ENCODE peak calls at places on chromosomes 16 and 17, in ten cellular contexts. N is mammary epithelial cell; T is cardiac muscle cell; D is progenitor cell of endocrine pancreas; P is natural killer cell; B is neural progenitor cell; A is CD8-positive, alpha-beta T cell; V is AG09309; Y is colonic mucosa; C is left ventricle myocardium inferior. R is an unnamed sample.

GRCh38 chr17:14123579-14124278 is 54.4 kb downstream of the COX10 start:
- DNase-seq in D (no peak), V (no peak), N (no peak), C (no peak), B (no peak), A (no peak), T (no peak), Y (no peak), P (no peak), R (peak)

GRCh38 chr16:84869464-84869863 is 49.7 kb downstream of the CRISPLD2 start:
- DNase-seq in B (no peak), V (no peak), T (no peak), Y (no peak), D (no peak), C (peak), A (no peak), N (no peak), P (no peak), R (no peak)

GRCh38 chr17:64147110-64148016 is 17.4 kb upstream of the ERN1 start:
- DNase-seq in Y (no peak), V (no peak), D (no peak), C (no peak), T (no peak), P (no peak), B (no peak), A (no peak), N (peak), R (no peak)

GRCh38 chr16:88938933-88939813 is 37.8 kb downstream of the CBFA2T3 start:
- DNase-seq in V (no peak), P (no peak), T (no peak), B (no peak), N (no peak), Y (no peak), C (peak), A (no peak), D (no peak), R (peak)

GRCh38 chr17:17546399-17547185 is 44.9 kb downstream of the PEMT start:
- DNase-seq in N (no peak), D (no peak), A (no peak), Y (no peak), B (no peak), P (no peak), T (no peak), V (no peak), C (peak), R (no peak)

GRCh38 chr16:30875881-30876791 is 17.7 kb downstream of the BCL7C start:
- DNase-seq in C (no peak), A (no peak), N (no peak), T (peak), V (no peak), B (peak), Y (peak), D (no peak), P (peak), R (peak)

GRCh38 chr16:12639044-12639443 is 164.6 kb downstream of the CPPED1 start:
- DNase-seq in T (no peak), V (peak), Y (no peak), B (no peak), D (no peak), A (no peak), N (peak), P (no peak), C (no peak), R (no peak)

GRCh38 chr17:16415031-16415924 is at the start of gene TRPV2:
- DNase-seq in V (no peak), N (no peak), B (peak), D (no peak), T (peak), C (peak), Y (peak), P (peak), A (peak), R (peak)

GRCh38 chr16:76335187-76335974 is 58.2 kb downstream of the CNTNAP4 start:
- DNase-seq in N (no peak), D (no peak), P (no peak), T (no peak), V (no peak), A (no peak), C (no peak), B (peak), Y (no peak), R (no peak)

GRCh38 chr17:17025621-17026020 is 16.6 kb upstream of the MPRIP start:
- DNase-seq in D (no peak), N (no peak), V (no peak), Y (no peak), P (no peak), A (no peak), B (no peak), T (peak), C (no peak), R (no peak)

GRCh38 chr16:62213763-62214162 is 177.5 kb upstream of the CDH8 start:
- DNase-seq in A (no peak), N (no peak), T (no peak), Y (no peak), B (peak), V (no peak), C (no peak), P (no peak), D (no peak), R (no peak)
- TF ChIP-seq CTCF in A (no peak), N (peak), T (no peak), Y (no peak), B (peak), V (no peak), C (no peak), P (no peak), D (peak), R (no peak)

DNA sequence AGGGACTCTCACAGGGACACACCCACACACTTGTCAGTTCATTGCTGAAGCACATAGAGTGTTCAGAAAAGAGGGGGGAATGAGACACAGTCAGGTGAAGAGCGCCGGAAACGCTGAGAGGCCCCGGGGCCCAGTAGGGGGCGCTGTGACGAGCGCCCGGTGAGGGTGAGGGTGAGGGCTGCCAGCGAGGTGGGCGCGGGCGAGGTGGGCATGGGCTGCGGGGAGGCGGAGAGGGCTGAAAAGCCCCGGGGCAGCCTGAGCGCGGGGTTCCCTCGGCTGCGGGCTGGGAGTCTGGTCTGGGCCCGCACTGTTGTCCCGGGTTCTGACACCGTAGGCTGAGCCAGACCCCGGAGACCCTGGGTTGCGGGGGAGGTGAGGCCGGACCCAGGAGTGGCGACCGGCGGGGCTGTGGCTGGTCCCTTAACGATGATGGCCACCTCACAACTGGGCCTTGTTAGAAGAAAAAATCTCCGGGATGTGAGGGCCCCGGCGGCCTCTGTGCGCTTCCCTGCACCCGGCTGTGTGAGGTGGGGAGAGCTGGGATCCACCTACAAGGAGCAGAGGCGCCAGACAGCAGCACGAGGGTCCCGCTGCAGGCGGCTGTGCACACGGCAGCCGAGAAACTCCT is 91.4 kb downstream of the C16orf78 start:
- DNase-seq in A (no peak), T (peak), B (peak), P (peak), N (no peak), V (no peak), Y (peak), C (no peak), D (peak), R (peak)
- TF ChIP-seq CTCF in A (peak), T (peak), B (peak), P (no peak), N (no peak), V (no peak), Y (peak), C (peak), D (peak), R (peak)

DNA sequence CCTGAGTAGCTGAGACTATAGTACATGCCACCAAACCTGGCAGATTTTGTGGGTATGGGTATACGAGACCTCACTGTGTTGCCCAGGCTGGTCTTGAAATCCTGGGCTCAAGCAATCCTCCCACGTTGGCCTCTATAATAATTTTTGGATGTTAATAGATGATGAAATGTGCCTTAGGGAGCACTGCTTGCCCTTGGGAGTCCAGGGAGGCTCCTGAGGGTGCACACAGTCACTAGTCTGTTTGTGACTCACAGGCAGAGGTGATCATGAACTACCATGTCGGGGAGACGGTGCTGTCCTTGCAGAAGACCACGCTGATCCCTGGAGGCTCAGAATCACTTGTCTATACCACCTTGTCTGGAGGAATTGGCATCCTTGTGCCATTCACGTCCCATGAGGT is 46.1 kb downstream of the SF3B3 start:
- DNase-seq in C (no peak), A (no peak), B (no peak), T (no peak), N (no peak), P (no peak), Y (no peak), D (no peak), V (no peak), R (no peak)
- TF ChIP-seq CTCF in C (no peak), A (no peak), B (no peak), T (no peak), N (no peak), P (no peak), Y (no peak), D (no peak), V (no peak), R (no peak)

GRCh38 chr17:46266656-46267544 is 28.0 kb upstream of the LRRC37A start:
- DNase-seq in V (peak), D (peak), Y (peak), T (peak), P (peak), N (peak), C (peak), A (peak), B (peak), R (peak)
- TF ChIP-seq CTCF in V (no peak), D (no peak), Y (no peak), T (no peak), P (no peak), N (no peak), C (no peak), A (no peak), B (no peak), R (no peak)

GRCh38 chr17:10314332-10314731 is 58.5 kb downstream of the MYH13 start:
- DNase-seq in P (no peak), T (no peak), A (no peak), N (no peak), V (no peak), D (no peak), C (no peak), B (no peak), Y (no peak), R (no peak)

GRCh38 chr17:10318540-10318939 is 54.3 kb downstream of the MYH13 start:
- DNase-seq in C (no peak), B (no peak), A (no peak), N (no peak), D (no peak), Y (no peak), T (no peak), V (no peak), P (no peak), R (no peak)

GRCh38 chr17:10313037-10313672 is 59.7 kb downstream of the MYH13 start:
- DNase-seq in V (no peak), T (no peak), B (no peak), D (no peak), C (no peak), P (no peak), Y (no peak), A (no peak), N (no peak), R (no peak)

GRCh38 chr17:10316986-10317834 is 55.6 kb downstream of the MYH13 start:
- DNase-seq in C (peak), Y (peak), N (no peak), A (peak), V (no peak), P (peak), T (peak), D (peak), B (peak), R (peak)
- TF ChIP-seq CTCF in C (peak), Y (peak), N (peak), A (peak), V (peak), P (peak), T (peak), D (peak), B (peak), R (peak)

GRCh38 chr16:27230562-27230991 is 27.3 kb downstream of the KDM8 start:
- DNase-seq in A (peak), C (no peak), P (peak), B (no peak), T (peak), Y (peak), V (no peak), D (no peak), N (no peak), R (no peak)
- TF ChIP-seq CTCF in A (peak), C (no peak), P (peak), B (peak), T (no peak), Y (no peak), V (no peak), D (peak), N (no peak), R (no peak)

DNA sequence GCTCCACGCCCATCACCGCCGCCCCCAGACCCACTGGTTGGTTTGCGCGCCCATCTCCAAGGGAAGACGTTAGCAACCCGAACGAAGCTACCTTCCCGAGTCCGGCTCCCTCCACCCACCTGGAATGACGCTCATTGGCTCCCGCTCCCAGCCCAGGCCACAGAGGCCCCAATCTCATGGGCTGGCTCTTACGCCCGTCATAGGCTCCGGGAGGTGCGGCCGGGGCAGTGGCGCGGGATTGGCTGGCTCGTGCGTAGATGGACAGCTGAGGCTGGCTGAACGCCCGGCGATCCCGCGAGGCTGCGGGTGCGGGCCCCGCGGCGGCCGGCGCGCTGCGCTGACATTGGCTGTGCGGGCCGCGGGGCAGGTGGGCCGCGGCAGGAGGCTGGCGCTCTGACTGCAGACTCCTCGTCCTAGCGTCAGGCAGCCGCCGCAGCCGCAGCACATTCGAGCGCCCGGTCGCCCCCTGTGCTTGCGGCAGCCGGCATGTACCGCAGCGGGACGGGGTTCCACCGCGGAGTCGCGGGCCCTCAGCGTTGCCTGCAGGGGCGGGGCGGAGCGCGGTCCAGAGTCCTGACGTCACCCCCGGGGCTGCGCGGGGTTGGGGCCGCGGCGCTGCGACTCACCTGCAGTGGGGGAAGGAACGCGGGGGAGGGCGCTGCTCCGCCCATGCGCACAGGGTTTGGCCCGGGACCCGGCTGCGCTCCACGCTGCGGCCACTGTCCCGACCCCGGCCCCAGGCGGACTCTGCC is 453 bp upstream of the MYH10 start:
- DNase-seq in T (peak), N (peak), V (peak), B (peak), A (peak), D (peak), P (peak), Y (peak), C (peak), R (peak)
- TF ChIP-seq CTCF in T (no peak), N (peak), V (peak), B (peak), A (no peak), D (peak), P (no peak), Y (no peak), C (peak), R (no peak)

GRCh38 chr17:2028737-2029136 is 1.2 kb upstream of the DPH1 start:
- DNase-seq in T (no peak), A (no peak), P (no peak), C (no peak), N (no peak), V (no peak), B (no peak), Y (no peak), D (no peak), R (no peak)
- TF ChIP-seq CTCF in T (no peak), A (no peak), P (no peak), C (no peak), N (no peak), V (no peak), B (no peak), Y (no peak), D (no peak), R (no peak)

GRCh38 chr17:74447628-74448159 is 15.8 kb downstream of the GPRC5C start:
- DNase-seq in D (no peak), N (no peak), A (no peak), B (no peak), C (no peak), V (no peak), P (no peak), T (no peak), Y (no peak), R (no peak)

GRCh38 chr17:74448774-74449173 is 16.9 kb downstream of the GPRC5C start:
- DNase-seq in D (no peak), A (no peak), V (no peak), P (no peak), B (no peak), N (no peak), C (no peak), T (no peak), Y (no peak), R (no peak)

GRCh38 chr17:74444406-74444805 is 12.5 kb downstream of the GPRC5C start:
- DNase-seq in T (no peak), D (no peak), Y (no peak), A (no peak), B (no peak), P (no peak), C (peak), V (no peak), N (no peak), R (no peak)

GRCh38 chr17:74445156-74445555 is 13.3 kb downstream of the GPRC5C start:
- DNase-seq in V (no peak), A (no peak), T (no peak), P (no peak), D (no peak), B (no peak), N (no peak), Y (no peak), C (no peak), R (no peak)

GRCh38 chr17:74446551-74447500 is 14.9 kb downstream of the GPRC5C start:
- DNase-seq in T (no peak), N (peak), Y (no peak), A (no peak), P (no peak), D (no peak), V (no peak), B (no peak), C (peak), R (no peak)
- TF ChIP-seq CTCF in T (no peak), N (peak), Y (no peak), A (no peak), P (no peak), D (no peak), V (no peak), B (no peak), C (no peak), R (peak)

GRCh38 chr17:50055055-50055425 is 870 bp upstream of the ITGA3 start:
- DNase-seq in T (peak), N (peak), A (no peak), C (no peak), V (no peak), Y (peak), P (no peak), D (peak), B (peak), R (no peak)

GRCh38 chr17:50055426-50056216 is at the start of gene ITGA3:
- DNase-seq in P (no peak), A (no peak), B (peak), Y (peak), V (peak), D (peak), N (peak), T (peak), C (peak), R (peak)

GRCh38 chr17:50057521-50057991 is 1.6 kb downstream of the ITGA3 start:
- DNase-seq in A (no peak), V (no peak), Y (peak), P (no peak), T (no peak), N (no peak), C (no peak), B (no peak), D (no peak), R (no peak)

GRCh38 chr17:50056961-50057330 is 1.0 kb downstream of the ITGA3 start:
- DNase-seq in A (no peak), P (no peak), Y (peak), C (no peak), B (peak), D (no peak), V (no peak), T (peak), N (peak), R (no peak)

DNA sequence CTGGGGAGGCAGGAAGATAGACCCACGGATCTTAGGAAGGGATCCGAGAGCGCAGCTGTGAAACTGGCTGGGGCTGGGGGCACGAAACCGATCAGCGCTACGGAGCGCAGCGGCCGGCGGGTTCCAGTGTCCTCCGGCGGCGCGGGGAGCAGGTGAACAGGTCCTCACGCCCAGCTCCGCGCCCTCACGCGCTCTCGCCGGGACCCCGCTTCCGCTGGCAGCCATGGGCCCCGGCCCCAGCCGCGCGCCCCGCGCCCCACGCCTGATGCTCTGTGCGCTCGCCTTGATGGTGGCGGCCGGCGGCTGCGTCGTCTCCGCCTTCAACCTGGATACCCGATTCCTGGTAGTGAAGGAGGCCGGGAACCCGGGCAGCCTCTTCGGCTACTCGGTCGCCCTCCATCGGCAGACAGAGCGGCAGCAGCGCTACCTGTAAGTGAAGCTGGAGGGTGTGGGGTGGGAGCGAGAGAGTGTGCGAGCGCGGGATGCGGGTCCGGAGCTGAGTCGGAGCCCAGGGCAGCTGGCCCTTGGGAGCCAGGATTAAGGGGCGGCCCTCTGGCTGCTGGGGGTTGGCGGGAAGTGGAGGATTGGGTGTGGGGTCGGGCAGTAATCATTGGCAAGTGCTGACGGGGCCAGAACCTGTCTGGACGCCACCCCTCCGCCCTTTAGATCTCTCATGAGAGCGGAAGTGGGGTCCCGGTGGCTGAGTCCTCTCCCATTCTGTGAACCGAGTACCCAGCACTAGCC is 479 bp downstream of the ITGA3 start:
- DNase-seq in A (peak), B (peak), N (peak), T (peak), D (peak), C (peak), P (no peak), V (no peak), Y (peak), R (peak)
- TF ChIP-seq CTCF in A (peak), B (peak), N (peak), T (peak), D (peak), C (peak), P (no peak), V (peak), Y (no peak), R (peak)